ENCODE peak calls at places on chromosomes 7 and 10, in four cellular contexts. T is mammary epithelial cell, Y is PC-3, Q is esophagus squamous epithelium. L is an unnamed sample.

GRCh38 chr10:86715156-86715795 is 41.1 kb upstream of the BMPR1A start:
- DNase-seq in T (no peak), Y (no peak), Q (no peak), L (no peak)

GRCh38 chr10:21297525-21298383 is 227.7 kb downstream of the SKIDA1 start:
- DNase-seq in T (no peak), Y (no peak), Q (no peak), L (no peak)

GRCh38 chr10:80945267-80945880 is 407.7 kb downstream of the SH2D4B start:
- DNase-seq in T (no peak), Y (no peak), Q (no peak), L (no peak)

GRCh38 chr10:76302936-76303656 is 871.7 kb downstream of the LRMDA start:
- DNase-seq in T (no peak), Y (no peak), Q (no peak), L (peak)

GRCh38 chr7:97018775-97019535 is 5.7 kb downstream of the DLX5 start:
- DNase-seq in T (no peak), Y (no peak), Q (no peak), L (no peak)

GRCh38 chr10:131044379-131044778 is 267.1 kb downstream of the TCERG1L start:
- DNase-seq in T (no peak), Y (no peak), Q (no peak), L (no peak)

GRCh38 chr10:20877554-20877953 is 19.6 kb downstream of the NEBL start:
- DNase-seq in T (no peak), Y (no peak), Q (no peak), L (no peak)

GRCh38 chr7:66362136-66362535 is 157.0 kb downstream of the TPST1 start:
- DNase-seq in T (no peak), Y (no peak), Q (no peak), L (no peak)

GRCh38 chr10:34256216-34256615 is 558.9 kb downstream of the PARD3 start:
- DNase-seq in T (no peak), Y (no peak), Q (no peak), L (no peak)

GRCh38 chr7:98280791-98281756 is at the start of gene BRI3:
- DNase-seq in T (peak), Y (peak), Q (peak), L (peak)

GRCh38 chr7:18287482-18287881 is 208.1 kb upstream of the HDAC9 start:
- DNase-seq in T (no peak), Y (no peak), Q (no peak), L (no peak)

DNA sequence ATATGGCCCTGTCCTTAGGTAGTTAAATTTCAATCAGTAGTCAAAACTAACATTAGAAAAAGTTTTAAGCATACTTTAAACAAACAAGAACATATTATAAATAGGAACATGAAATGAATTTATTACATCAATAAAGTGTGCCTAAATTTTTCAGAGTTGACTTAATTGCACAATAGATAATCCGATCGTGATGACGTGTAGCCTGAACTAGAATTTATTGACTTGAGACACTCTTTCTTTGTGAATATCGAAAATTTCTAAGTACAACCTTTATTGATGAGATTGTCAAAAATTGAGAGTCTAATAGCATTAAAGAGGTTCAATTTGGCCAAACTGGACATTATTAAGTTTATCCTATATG is 56.0 kb downstream of the CALD1 start:
- DNase-seq in T (no peak), Y (no peak), Q (no peak), L (no peak)
- H3K27ac ChIP-seq in T (no peak), Y (no peak), Q (peak), L (peak)

GRCh38 chr10:73413528-73414229 is at the start of gene ANXA7:
- DNase-seq in T (peak), Y (peak), Q (peak), L (peak)

GRCh38 chr10:73416571-73416970 is 2.7 kb upstream of the ANXA7 start:
- DNase-seq in T (no peak), Y (peak), Q (no peak), L (no peak)

GRCh38 chr10:73410897-73411296 is 3.0 kb downstream of the ANXA7 start:
- DNase-seq in T (no peak), Y (no peak), Q (no peak), L (no peak)

GRCh38 chr10:73413108-73413527 is 740 bp downstream of the ANXA7 start:
- DNase-seq in T (no peak), Y (peak), Q (no peak), L (peak)

GRCh38 chr10:73414230-73414981 is 548 bp upstream of the ANXA7 start:
- DNase-seq in T (peak), Y (peak), Q (no peak), L (no peak)
- TF ChIP-seq CTCF in T (no peak), Y (peak), Q (no peak), L (no peak)

GRCh38 chr7:143382126-143382790 is 1.1 kb downstream of the ZYX start:
- DNase-seq in T (no peak), Y (no peak), Q (no peak), L (no peak)

GRCh38 chr7:143384148-143384547 is 3.0 kb downstream of the ZYX start:
- DNase-seq in T (no peak), Y (no peak), Q (no peak), L (no peak)

GRCh38 chr7:143384741-143385631 is 3.8 kb downstream of the ZYX start:
- DNase-seq in T (no peak), Y (no peak), Q (no peak), L (no peak)

GRCh38 chr7:143382791-143383641 is 1.9 kb downstream of the ZYX start:
- DNase-seq in T (no peak), Y (no peak), Q (no peak), L (no peak)

DNA sequence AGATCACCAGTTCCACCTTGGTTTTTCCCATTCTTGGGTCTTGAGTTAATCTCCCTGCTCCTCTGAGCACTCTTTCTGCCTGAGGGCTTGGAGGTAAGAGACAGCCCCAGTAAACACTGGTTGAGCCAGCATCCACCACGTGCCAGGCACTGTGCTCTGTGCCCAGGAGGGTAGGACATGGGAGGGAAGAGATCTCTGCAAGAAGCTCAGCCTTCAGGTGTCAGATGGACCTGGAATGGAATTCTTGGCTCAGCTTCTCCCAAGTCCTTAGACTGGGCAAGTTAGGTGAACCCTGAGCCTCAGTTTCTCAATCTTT is 2.5 kb downstream of the ZYX start:
- DNase-seq in T (peak), Y (no peak), Q (no peak), L (no peak)
- H3K4me3 ChIP-seq in T (peak), Y (peak), Q (no peak), L (no peak)

GRCh38 chr10:44659350-44659749 is 251.8 kb upstream of the TMEM72 start:
- DNase-seq in T (no peak), Y (no peak), Q (no peak), L (no peak)

GRCh38 chr10:44660271-44660670 is 250.9 kb upstream of the TMEM72 start:
- DNase-seq in T (no peak), Y (no peak), Q (no peak), L (no peak)

GRCh38 chr10:44662002-44662401 is 249.1 kb upstream of the TMEM72 start:
- DNase-seq in T (no peak), Y (no peak), Q (no peak), L (no peak)
- H3K27ac ChIP-seq in T (no peak), Y (no peak), Q (no peak), L (no peak)

GRCh38 chr10:71623098-71623985 is 96.2 kb downstream of the C10orf105 start:
- DNase-seq in T (no peak), Y (peak), Q (no peak), L (no peak)
- TF ChIP-seq CTCF in T (peak), Y (peak), Q (peak), L (no peak)

GRCh38 chr7:45922810-45923209 is 1.7 kb upstream of the IGFBP3 start:
- DNase-seq in T (no peak), Y (peak), Q (no peak), L (no peak)
- H3K4me3 ChIP-seq in T (no peak), Y (peak), Q (no peak), L (peak)

GRCh38 chr10:601356-601963 is 88.0 kb downstream of the DIP2C start:
- DNase-seq in T (no peak), Y (no peak), Q (no peak), L (peak)

GRCh38 chr10:599767-600166 is 89.7 kb downstream of the DIP2C start:
- DNase-seq in T (no peak), Y (no peak), Q (no peak), L (no peak)

GRCh38 chr10:602391-603005 is 87.0 kb downstream of the DIP2C start:
- DNase-seq in T (no peak), Y (no peak), Q (no peak), L (no peak)

GRCh38 chr10:600234-600633 is 89.2 kb downstream of the DIP2C start:
- DNase-seq in T (no peak), Y (no peak), Q (no peak), L (no peak)

GRCh38 chr10:600876-601275 is 88.6 kb downstream of the DIP2C start:
- DNase-seq in T (no peak), Y (no peak), Q (no peak), L (no peak)
- H3K27ac ChIP-seq in T (no peak), Y (no peak), Q (no peak), L (no peak)

DNA sequence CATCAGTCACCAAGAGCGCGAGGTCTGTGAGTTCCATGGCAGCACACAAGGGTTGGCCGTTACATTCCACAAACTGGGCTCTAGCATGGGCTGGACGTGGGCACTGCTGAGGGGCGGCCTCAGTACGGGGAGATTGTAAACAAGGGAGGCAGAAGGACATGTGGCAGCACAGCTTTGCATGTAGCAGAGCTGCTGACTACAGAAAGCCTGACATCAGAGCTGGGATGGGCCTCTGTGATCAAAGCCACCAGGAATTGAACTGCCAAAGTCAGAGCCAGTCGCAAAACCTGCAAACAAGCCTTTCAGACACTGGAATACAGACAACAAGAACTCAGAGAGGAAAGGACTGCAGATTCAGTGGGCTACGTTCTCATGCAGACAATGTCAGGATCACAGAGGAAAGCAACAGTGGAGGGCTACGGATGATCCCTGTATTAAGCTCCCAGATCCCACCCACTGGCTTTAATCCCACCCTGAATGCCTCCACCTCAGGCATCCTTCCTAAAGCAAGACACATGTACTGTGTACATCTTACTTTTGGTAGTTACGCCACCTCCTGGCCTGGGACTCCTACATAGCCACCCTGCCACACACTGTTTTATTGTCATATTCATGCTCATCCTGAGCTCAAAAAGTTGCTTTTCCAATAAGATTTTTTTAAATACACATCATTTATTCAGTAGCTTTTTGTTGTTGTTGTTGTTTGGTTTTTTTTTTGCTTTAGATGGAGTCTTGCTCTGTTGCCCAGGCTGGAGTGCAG is 291.1 kb upstream of the IMMP2L start:
- DNase-seq in T (no peak), Y (no peak), Q (no peak), L (no peak)
- TF ChIP-seq CTCF in T (peak), Y (peak), Q (peak), L (no peak)

GRCh38 chr10:100968839-100969174 is 497 bp upstream of the SEMA4G start:
- DNase-seq in T (no peak), Y (no peak), Q (no peak), L (no peak)
- H3K4me3 ChIP-seq in T (peak), Y (peak), Q (peak), L (peak)